ENCODE peak calls at places on chromosome 1, in ten cellular contexts. One of them, this sample, is unnamed.

GRCh38 chr1:71228236-71228635 is 147.4 kb upstream of the ZRANB2 start:
- DNase-seq in foreskin fibroblast: no peak
- DNase-seq in right lobe of liver: no peak
- DNase-seq in NCI-H446 treated with DMSO at 0.1 percent for 48 hours: peak
- DNase-seq in activated naive CD8-positive, alpha-beta T cell treated with anti-CD3 and anti-CD28 coated beads, Interleukin-2, amount 50 U/mL, for 24 hours: no peak
- DNase-seq in cardiac septum: no peak
- DNase-seq in AG04450: no peak
- DNase-seq in central memory CD8-positive, alpha-beta T cell: no peak
- DNase-seq in NAMALWA: no peak
- DNase-seq in stimulated activated CD8-positive, alpha-beta memory T cell treated with anti-CD3 and anti-CD28 coated beads, Interleukin-4, amount 100 ng/mL, for 4 hours: no peak
- DNase-seq in this sample: no peak

GRCh38 chr1:116370186-116370585 is 2.9 kb upstream of the ATP1A1 start:
- DNase-seq in foreskin fibroblast: peak
- DNase-seq in AG04450: no peak
- DNase-seq in stimulated activated CD8-positive, alpha-beta memory T cell treated with anti-CD3 and anti-CD28 coated beads, Interleukin-4, amount 100 ng/mL, for 4 hours: no peak
- DNase-seq in NCI-H446 treated with DMSO at 0.1 percent for 48 hours: no peak
- DNase-seq in NAMALWA: no peak
- DNase-seq in central memory CD8-positive, alpha-beta T cell: no peak
- DNase-seq in cardiac septum: no peak
- DNase-seq in activated naive CD8-positive, alpha-beta T cell treated with anti-CD3 and anti-CD28 coated beads, Interleukin-2, amount 50 U/mL, for 24 hours: no peak
- DNase-seq in right lobe of liver: no peak
- DNase-seq in this sample: no peak

GRCh38 chr1:228333739-228334115 is 72.9 kb downstream of the TRIM11 start:
- DNase-seq in central memory CD8-positive, alpha-beta T cell: no peak
- DNase-seq in AG04450: no peak
- DNase-seq in stimulated activated CD8-positive, alpha-beta memory T cell treated with anti-CD3 and anti-CD28 coated beads, Interleukin-4, amount 100 ng/mL, for 4 hours: no peak
- DNase-seq in cardiac septum: peak
- DNase-seq in NAMALWA: no peak
- DNase-seq in NCI-H446 treated with DMSO at 0.1 percent for 48 hours: no peak
- DNase-seq in activated naive CD8-positive, alpha-beta T cell treated with anti-CD3 and anti-CD28 coated beads, Interleukin-2, amount 50 U/mL, for 24 hours: no peak
- DNase-seq in right lobe of liver: peak
- DNase-seq in foreskin fibroblast: no peak
- DNase-seq in this sample: peak

GRCh38 chr1:158203693-158204457 is 23.2 kb downstream of the CD1D start:
- DNase-seq in NAMALWA: peak
- DNase-seq in right lobe of liver: no peak
- DNase-seq in cardiac septum: no peak
- DNase-seq in NCI-H446 treated with DMSO at 0.1 percent for 48 hours: peak
- DNase-seq in activated naive CD8-positive, alpha-beta T cell treated with anti-CD3 and anti-CD28 coated beads, Interleukin-2, amount 50 U/mL, for 24 hours: no peak
- DNase-seq in foreskin fibroblast: peak
- DNase-seq in central memory CD8-positive, alpha-beta T cell: no peak
- DNase-seq in stimulated activated CD8-positive, alpha-beta memory T cell treated with anti-CD3 and anti-CD28 coated beads, Interleukin-4, amount 100 ng/mL, for 4 hours: no peak
- DNase-seq in AG04450: peak
- DNase-seq in this sample: no peak

GRCh38 chr1:184310157-184310819 is 76.5 kb upstream of the C1orf21 start:
- DNase-seq in NCI-H446 treated with DMSO at 0.1 percent for 48 hours: no peak
- DNase-seq in AG04450: no peak
- DNase-seq in stimulated activated CD8-positive, alpha-beta memory T cell treated with anti-CD3 and anti-CD28 coated beads, Interleukin-4, amount 100 ng/mL, for 4 hours: no peak
- DNase-seq in cardiac septum: no peak
- DNase-seq in central memory CD8-positive, alpha-beta T cell: no peak
- DNase-seq in right lobe of liver: no peak
- DNase-seq in NAMALWA: no peak
- DNase-seq in foreskin fibroblast: no peak
- DNase-seq in activated naive CD8-positive, alpha-beta T cell treated with anti-CD3 and anti-CD28 coated beads, Interleukin-2, amount 50 U/mL, for 24 hours: no peak
- DNase-seq in this sample: no peak

GRCh38 chr1:162548170-162548569 is 13.4 kb upstream of the UAP1 start:
- DNase-seq in right lobe of liver: no peak
- DNase-seq in NAMALWA: no peak
- DNase-seq in activated naive CD8-positive, alpha-beta T cell treated with anti-CD3 and anti-CD28 coated beads, Interleukin-2, amount 50 U/mL, for 24 hours: no peak
- DNase-seq in stimulated activated CD8-positive, alpha-beta memory T cell treated with anti-CD3 and anti-CD28 coated beads, Interleukin-4, amount 100 ng/mL, for 4 hours: no peak
- DNase-seq in cardiac septum: no peak
- DNase-seq in central memory CD8-positive, alpha-beta T cell: no peak
- DNase-seq in AG04450: no peak
- DNase-seq in NCI-H446 treated with DMSO at 0.1 percent for 48 hours: no peak
- DNase-seq in foreskin fibroblast: peak
- DNase-seq in this sample: no peak

GRCh38 chr1:227728892-227729143 is 6.3 kb downstream of the JMJD4 start:
- DNase-seq in cardiac septum: no peak
- DNase-seq in central memory CD8-positive, alpha-beta T cell: no peak
- DNase-seq in right lobe of liver: no peak
- DNase-seq in NAMALWA: no peak
- DNase-seq in NCI-H446 treated with DMSO at 0.1 percent for 48 hours: no peak
- DNase-seq in AG04450: no peak
- DNase-seq in activated naive CD8-positive, alpha-beta T cell treated with anti-CD3 and anti-CD28 coated beads, Interleukin-2, amount 50 U/mL, for 24 hours: no peak
- DNase-seq in foreskin fibroblast: peak
- DNase-seq in stimulated activated CD8-positive, alpha-beta memory T cell treated with anti-CD3 and anti-CD28 coated beads, Interleukin-4, amount 100 ng/mL, for 4 hours: no peak
- DNase-seq in this sample: no peak

GRCh38 chr1:7404046-7404742 is 366.9 kb upstream of the VAMP3 start:
- DNase-seq in NAMALWA: no peak
- DNase-seq in central memory CD8-positive, alpha-beta T cell: peak
- DNase-seq in foreskin fibroblast: no peak
- DNase-seq in cardiac septum: no peak
- DNase-seq in AG04450: no peak
- DNase-seq in activated naive CD8-positive, alpha-beta T cell treated with anti-CD3 and anti-CD28 coated beads, Interleukin-2, amount 50 U/mL, for 24 hours: no peak
- DNase-seq in NCI-H446 treated with DMSO at 0.1 percent for 48 hours: no peak
- DNase-seq in stimulated activated CD8-positive, alpha-beta memory T cell treated with anti-CD3 and anti-CD28 coated beads, Interleukin-4, amount 100 ng/mL, for 4 hours: no peak
- DNase-seq in right lobe of liver: no peak
- DNase-seq in this sample: peak

GRCh38 chr1:67883069-67883468 is 49.8 kb upstream of the GNG12 start:
- DNase-seq in NCI-H446 treated with DMSO at 0.1 percent for 48 hours: no peak
- DNase-seq in cardiac septum: no peak
- DNase-seq in AG04450: no peak
- DNase-seq in stimulated activated CD8-positive, alpha-beta memory T cell treated with anti-CD3 and anti-CD28 coated beads, Interleukin-4, amount 100 ng/mL, for 4 hours: no peak
- DNase-seq in activated naive CD8-positive, alpha-beta T cell treated with anti-CD3 and anti-CD28 coated beads, Interleukin-2, amount 50 U/mL, for 24 hours: no peak
- DNase-seq in central memory CD8-positive, alpha-beta T cell: no peak
- DNase-seq in foreskin fibroblast: peak
- DNase-seq in right lobe of liver: no peak
- DNase-seq in NAMALWA: no peak
- DNase-seq in this sample: no peak

GRCh38 chr1:163093169-163093568 is 24.0 kb downstream of the RGS4 start:
- DNase-seq in stimulated activated CD8-positive, alpha-beta memory T cell treated with anti-CD3 and anti-CD28 coated beads, Interleukin-4, amount 100 ng/mL, for 4 hours: no peak
- DNase-seq in NAMALWA: no peak
- DNase-seq in NCI-H446 treated with DMSO at 0.1 percent for 48 hours: peak
- DNase-seq in cardiac septum: no peak
- DNase-seq in activated naive CD8-positive, alpha-beta T cell treated with anti-CD3 and anti-CD28 coated beads, Interleukin-2, amount 50 U/mL, for 24 hours: no peak
- DNase-seq in central memory CD8-positive, alpha-beta T cell: no peak
- DNase-seq in foreskin fibroblast: no peak
- DNase-seq in right lobe of liver: no peak
- DNase-seq in AG04450: no peak
- DNase-seq in this sample: no peak

GRCh38 chr1:60569189-60569588 is 495.6 kb upstream of the C1orf87 start:
- DNase-seq in cardiac septum: no peak
- DNase-seq in AG04450: no peak
- DNase-seq in right lobe of liver: no peak
- DNase-seq in stimulated activated CD8-positive, alpha-beta memory T cell treated with anti-CD3 and anti-CD28 coated beads, Interleukin-4, amount 100 ng/mL, for 4 hours: no peak
- DNase-seq in activated naive CD8-positive, alpha-beta T cell treated with anti-CD3 and anti-CD28 coated beads, Interleukin-2, amount 50 U/mL, for 24 hours: no peak
- DNase-seq in foreskin fibroblast: no peak
- DNase-seq in NCI-H446 treated with DMSO at 0.1 percent for 48 hours: no peak
- DNase-seq in NAMALWA: no peak
- DNase-seq in central memory CD8-positive, alpha-beta T cell: no peak
- DNase-seq in this sample: no peak

GRCh38 chr1:8082945-8083344 is 56.8 kb upstream of the ERRFI1 start:
- DNase-seq in NCI-H446 treated with DMSO at 0.1 percent for 48 hours: no peak
- DNase-seq in foreskin fibroblast: peak
- DNase-seq in cardiac septum: no peak
- DNase-seq in NAMALWA: no peak
- DNase-seq in central memory CD8-positive, alpha-beta T cell: no peak
- DNase-seq in stimulated activated CD8-positive, alpha-beta memory T cell treated with anti-CD3 and anti-CD28 coated beads, Interleukin-4, amount 100 ng/mL, for 4 hours: no peak
- DNase-seq in activated naive CD8-positive, alpha-beta T cell treated with anti-CD3 and anti-CD28 coated beads, Interleukin-2, amount 50 U/mL, for 24 hours: no peak
- DNase-seq in AG04450: no peak
- DNase-seq in right lobe of liver: peak
- DNase-seq in this sample: no peak

GRCh38 chr1:111747282-111747734 is 8.1 kb upstream of the INKA2 start:
- DNase-seq in activated naive CD8-positive, alpha-beta T cell treated with anti-CD3 and anti-CD28 coated beads, Interleukin-2, amount 50 U/mL, for 24 hours: peak
- DNase-seq in cardiac septum: no peak
- DNase-seq in central memory CD8-positive, alpha-beta T cell: no peak
- DNase-seq in AG04450: no peak
- DNase-seq in stimulated activated CD8-positive, alpha-beta memory T cell treated with anti-CD3 and anti-CD28 coated beads, Interleukin-4, amount 100 ng/mL, for 4 hours: peak
- DNase-seq in foreskin fibroblast: peak
- DNase-seq in NCI-H446 treated with DMSO at 0.1 percent for 48 hours: peak
- DNase-seq in right lobe of liver: peak
- DNase-seq in NAMALWA: peak
- DNase-seq in this sample: peak

GRCh38 chr1:31785020-31785946 is 21.1 kb upstream of the ADGRB2 start:
- DNase-seq in central memory CD8-positive, alpha-beta T cell: no peak
- DNase-seq in NAMALWA: peak
- DNase-seq in NCI-H446 treated with DMSO at 0.1 percent for 48 hours: peak
- DNase-seq in stimulated activated CD8-positive, alpha-beta memory T cell treated with anti-CD3 and anti-CD28 coated beads, Interleukin-4, amount 100 ng/mL, for 4 hours: no peak
- DNase-seq in AG04450: no peak
- DNase-seq in activated naive CD8-positive, alpha-beta T cell treated with anti-CD3 and anti-CD28 coated beads, Interleukin-2, amount 50 U/mL, for 24 hours: no peak
- DNase-seq in foreskin fibroblast: no peak
- DNase-seq in cardiac septum: no peak
- DNase-seq in right lobe of liver: peak
- DNase-seq in this sample: peak

GRCh38 chr1:170337413-170337994 is 191.7 kb downstream of the NTMT2 start:
- DNase-seq in stimulated activated CD8-positive, alpha-beta memory T cell treated with anti-CD3 and anti-CD28 coated beads, Interleukin-4, amount 100 ng/mL, for 4 hours: no peak
- DNase-seq in cardiac septum: no peak
- DNase-seq in NCI-H446 treated with DMSO at 0.1 percent for 48 hours: no peak
- DNase-seq in foreskin fibroblast: no peak
- DNase-seq in central memory CD8-positive, alpha-beta T cell: no peak
- DNase-seq in NAMALWA: no peak
- DNase-seq in AG04450: no peak
- DNase-seq in activated naive CD8-positive, alpha-beta T cell treated with anti-CD3 and anti-CD28 coated beads, Interleukin-2, amount 50 U/mL, for 24 hours: no peak
- DNase-seq in right lobe of liver: no peak
- DNase-seq in this sample: no peak

GRCh38 chr1:224433671-224434446 is 738 bp downstream of the WDR26 start:
- DNase-seq in stimulated activated CD8-positive, alpha-beta memory T cell treated with anti-CD3 and anti-CD28 coated beads, Interleukin-4, amount 100 ng/mL, for 4 hours: no peak
- DNase-seq in right lobe of liver: peak
- DNase-seq in NCI-H446 treated with DMSO at 0.1 percent for 48 hours: no peak
- DNase-seq in central memory CD8-positive, alpha-beta T cell: peak
- DNase-seq in activated naive CD8-positive, alpha-beta T cell treated with anti-CD3 and anti-CD28 coated beads, Interleukin-2, amount 50 U/mL, for 24 hours: peak
- DNase-seq in foreskin fibroblast: peak
- DNase-seq in cardiac septum: no peak
- DNase-seq in AG04450: no peak
- DNase-seq in NAMALWA: peak
- DNase-seq in this sample: peak

GRCh38 chr1:161382214-161383019 is 14.7 kb upstream of the CFAP126 start:
- DNase-seq in activated naive CD8-positive, alpha-beta T cell treated with anti-CD3 and anti-CD28 coated beads, Interleukin-2, amount 50 U/mL, for 24 hours: no peak
- DNase-seq in foreskin fibroblast: peak
- DNase-seq in NAMALWA: peak
- DNase-seq in NCI-H446 treated with DMSO at 0.1 percent for 48 hours: peak
- DNase-seq in AG04450: no peak
- DNase-seq in cardiac septum: no peak
- DNase-seq in right lobe of liver: no peak
- DNase-seq in central memory CD8-positive, alpha-beta T cell: no peak
- DNase-seq in stimulated activated CD8-positive, alpha-beta memory T cell treated with anti-CD3 and anti-CD28 coated beads, Interleukin-4, amount 100 ng/mL, for 4 hours: no peak
- DNase-seq in this sample: no peak

GRCh38 chr1:160438935-160439334 is 38.6 kb downstream of the VANGL2 start:
- DNase-seq in right lobe of liver: no peak
- DNase-seq in stimulated activated CD8-positive, alpha-beta memory T cell treated with anti-CD3 and anti-CD28 coated beads, Interleukin-4, amount 100 ng/mL, for 4 hours: no peak
- DNase-seq in NAMALWA: no peak
- DNase-seq in cardiac septum: no peak
- DNase-seq in activated naive CD8-positive, alpha-beta T cell treated with anti-CD3 and anti-CD28 coated beads, Interleukin-2, amount 50 U/mL, for 24 hours: no peak
- DNase-seq in AG04450: no peak
- DNase-seq in central memory CD8-positive, alpha-beta T cell: no peak
- DNase-seq in NCI-H446 treated with DMSO at 0.1 percent for 48 hours: no peak
- DNase-seq in foreskin fibroblast: no peak
- DNase-seq in this sample: no peak

GRCh38 chr1:39954261-39954869 is 580 bp upstream of the MFSD2A start:
- DNase-seq in cardiac septum: no peak
- DNase-seq in AG04450: no peak
- DNase-seq in right lobe of liver: no peak
- DNase-seq in foreskin fibroblast: no peak
- DNase-seq in NAMALWA: no peak
- DNase-seq in NCI-H446 treated with DMSO at 0.1 percent for 48 hours: no peak
- DNase-seq in activated naive CD8-positive, alpha-beta T cell treated with anti-CD3 and anti-CD28 coated beads, Interleukin-2, amount 50 U/mL, for 24 hours: no peak
- DNase-seq in central memory CD8-positive, alpha-beta T cell: no peak
- DNase-seq in stimulated activated CD8-positive, alpha-beta memory T cell treated with anti-CD3 and anti-CD28 coated beads, Interleukin-4, amount 100 ng/mL, for 4 hours: no peak
- DNase-seq in this sample: no peak

GRCh38 chr1:181951213-181951612 is 110.3 kb downstream of the ZNF648 start:
- DNase-seq in NCI-H446 treated with DMSO at 0.1 percent for 48 hours: no peak
- DNase-seq in NAMALWA: no peak
- DNase-seq in activated naive CD8-positive, alpha-beta T cell treated with anti-CD3 and anti-CD28 coated beads, Interleukin-2, amount 50 U/mL, for 24 hours: no peak
- DNase-seq in right lobe of liver: no peak
- DNase-seq in AG04450: no peak
- DNase-seq in stimulated activated CD8-positive, alpha-beta memory T cell treated with anti-CD3 and anti-CD28 coated beads, Interleukin-4, amount 100 ng/mL, for 4 hours: no peak
- DNase-seq in central memory CD8-positive, alpha-beta T cell: no peak
- DNase-seq in cardiac septum: no peak
- DNase-seq in foreskin fibroblast: no peak
- DNase-seq in this sample: no peak

GRCh38 chr1:41714613-41715389 is 203.9 kb downstream of the HIVEP3 start:
- DNase-seq in central memory CD8-positive, alpha-beta T cell: no peak
- DNase-seq in activated naive CD8-positive, alpha-beta T cell treated with anti-CD3 and anti-CD28 coated beads, Interleukin-2, amount 50 U/mL, for 24 hours: no peak
- DNase-seq in cardiac septum: no peak
- DNase-seq in foreskin fibroblast: peak
- DNase-seq in AG04450: no peak
- DNase-seq in NAMALWA: no peak
- DNase-seq in right lobe of liver: no peak
- DNase-seq in stimulated activated CD8-positive, alpha-beta memory T cell treated with anti-CD3 and anti-CD28 coated beads, Interleukin-4, amount 100 ng/mL, for 4 hours: no peak
- DNase-seq in NCI-H446 treated with DMSO at 0.1 percent for 48 hours: peak
- DNase-seq in this sample: no peak

GRCh38 chr1:43558346-43558841 is 27.7 kb downstream of the PTPRF start:
- DNase-seq in foreskin fibroblast: peak
- DNase-seq in stimulated activated CD8-positive, alpha-beta memory T cell treated with anti-CD3 and anti-CD28 coated beads, Interleukin-4, amount 100 ng/mL, for 4 hours: no peak
- DNase-seq in cardiac septum: no peak
- DNase-seq in right lobe of liver: no peak
- DNase-seq in AG04450: no peak
- DNase-seq in central memory CD8-positive, alpha-beta T cell: no peak
- DNase-seq in NAMALWA: no peak
- DNase-seq in activated naive CD8-positive, alpha-beta T cell treated with anti-CD3 and anti-CD28 coated beads, Interleukin-2, amount 50 U/mL, for 24 hours: no peak
- DNase-seq in NCI-H446 treated with DMSO at 0.1 percent for 48 hours: no peak
- DNase-seq in this sample: peak

GRCh38 chr1:215277537-215277936 is 195.0 kb downstream of the KCNK2 start:
- DNase-seq in right lobe of liver: no peak
- DNase-seq in activated naive CD8-positive, alpha-beta T cell treated with anti-CD3 and anti-CD28 coated beads, Interleukin-2, amount 50 U/mL, for 24 hours: no peak
- DNase-seq in stimulated activated CD8-positive, alpha-beta memory T cell treated with anti-CD3 and anti-CD28 coated beads, Interleukin-4, amount 100 ng/mL, for 4 hours: no peak
- DNase-seq in AG04450: peak
- DNase-seq in NCI-H446 treated with DMSO at 0.1 percent for 48 hours: no peak
- DNase-seq in cardiac septum: no peak
- DNase-seq in central memory CD8-positive, alpha-beta T cell: no peak
- DNase-seq in NAMALWA: no peak
- DNase-seq in foreskin fibroblast: peak
- DNase-seq in this sample: no peak

GRCh38 chr1:40709802-40710278 is 18.3 kb downstream of the NFYC start:
- DNase-seq in right lobe of liver: no peak
- DNase-seq in cardiac septum: no peak
- DNase-seq in central memory CD8-positive, alpha-beta T cell: no peak
- DNase-seq in NCI-H446 treated with DMSO at 0.1 percent for 48 hours: no peak
- DNase-seq in AG04450: no peak
- DNase-seq in stimulated activated CD8-positive, alpha-beta memory T cell treated with anti-CD3 and anti-CD28 coated beads, Interleukin-4, amount 100 ng/mL, for 4 hours: no peak
- DNase-seq in NAMALWA: peak
- DNase-seq in foreskin fibroblast: no peak
- DNase-seq in activated naive CD8-positive, alpha-beta T cell treated with anti-CD3 and anti-CD28 coated beads, Interleukin-2, amount 50 U/mL, for 24 hours: no peak
- DNase-seq in this sample: no peak

GRCh38 chr1:240004086-240004749 is 87.5 kb upstream of the FMN2 start:
- DNase-seq in foreskin fibroblast: peak
- DNase-seq in NAMALWA: peak
- DNase-seq in cardiac septum: no peak
- DNase-seq in right lobe of liver: no peak
- DNase-seq in NCI-H446 treated with DMSO at 0.1 percent for 48 hours: no peak
- DNase-seq in central memory CD8-positive, alpha-beta T cell: no peak
- DNase-seq in AG04450: no peak
- DNase-seq in activated naive CD8-positive, alpha-beta T cell treated with anti-CD3 and anti-CD28 coated beads, Interleukin-2, amount 50 U/mL, for 24 hours: no peak
- DNase-seq in stimulated activated CD8-positive, alpha-beta memory T cell treated with anti-CD3 and anti-CD28 coated beads, Interleukin-4, amount 100 ng/mL, for 4 hours: no peak
- DNase-seq in this sample: no peak

GRCh38 chr1:15033264-15033663 is 120.3 kb upstream of the TMEM51 start:
- DNase-seq in NAMALWA: no peak
- DNase-seq in AG04450: peak
- DNase-seq in right lobe of liver: no peak
- DNase-seq in central memory CD8-positive, alpha-beta T cell: no peak
- DNase-seq in stimulated activated CD8-positive, alpha-beta memory T cell treated with anti-CD3 and anti-CD28 coated beads, Interleukin-4, amount 100 ng/mL, for 4 hours: no peak
- DNase-seq in cardiac septum: no peak
- DNase-seq in activated naive CD8-positive, alpha-beta T cell treated with anti-CD3 and anti-CD28 coated beads, Interleukin-2, amount 50 U/mL, for 24 hours: no peak
- DNase-seq in NCI-H446 treated with DMSO at 0.1 percent for 48 hours: peak
- DNase-seq in foreskin fibroblast: peak
- DNase-seq in this sample: no peak

GRCh38 chr1:115239148-115239820 is 98.8 kb downstream of the NGF start:
- DNase-seq in foreskin fibroblast: peak
- DNase-seq in cardiac septum: no peak
- DNase-seq in NCI-H446 treated with DMSO at 0.1 percent for 48 hours: no peak
- DNase-seq in AG04450: peak
- DNase-seq in right lobe of liver: no peak
- DNase-seq in activated naive CD8-positive, alpha-beta T cell treated with anti-CD3 and anti-CD28 coated beads, Interleukin-2, amount 50 U/mL, for 24 hours: no peak
- DNase-seq in central memory CD8-positive, alpha-beta T cell: no peak
- DNase-seq in stimulated activated CD8-positive, alpha-beta memory T cell treated with anti-CD3 and anti-CD28 coated beads, Interleukin-4, amount 100 ng/mL, for 4 hours: no peak
- DNase-seq in NAMALWA: no peak
- DNase-seq in this sample: no peak

GRCh38 chr1:10784998-10785854 is 11.2 kb downstream of the CASZ1 start:
- DNase-seq in NCI-H446 treated with DMSO at 0.1 percent for 48 hours: no peak
- DNase-seq in right lobe of liver: no peak
- DNase-seq in central memory CD8-positive, alpha-beta T cell: no peak
- DNase-seq in foreskin fibroblast: no peak
- DNase-seq in cardiac septum: peak
- DNase-seq in NAMALWA: no peak
- DNase-seq in AG04450: no peak
- DNase-seq in activated naive CD8-positive, alpha-beta T cell treated with anti-CD3 and anti-CD28 coated beads, Interleukin-2, amount 50 U/mL, for 24 hours: no peak
- DNase-seq in stimulated activated CD8-positive, alpha-beta memory T cell treated with anti-CD3 and anti-CD28 coated beads, Interleukin-4, amount 100 ng/mL, for 4 hours: no peak
- DNase-seq in this sample: no peak